ENCODE peak calls at places on chromosome 22, in seven cellular contexts. Z, J, C, P, M, Q and N are unnamed samples.

GRCh38 chr22:42247596-42247995 is 22.9 kb downstream of the TCF20 start:
- DNase-seq in P (no peak), Z (no peak), M (no peak), Q (no peak), J (no peak), C (no peak), N (no peak)

GRCh38 chr22:44928711-44929347 is 81.0 kb downstream of the PHF21B start:
- DNase-seq in Z (no peak), C (peak; percentile 7), J (no peak), P (no peak), Q (no peak), M (no peak), N (no peak)

GRCh38 chr22:38419864-38420172 is 35.2 kb downstream of the KCNJ4 start:
- DNase-seq in J (no peak), M (no peak), P (no peak), Z (no peak), Q (no peak), C (no peak), N (no peak)

GRCh38 chr22:36323182-36323854 is 64.4 kb downstream of the MYH9 start:
- DNase-seq in Q (peak; percentile 84), C (peak; percentile 74), J (peak; percentile 66), M (no peak), Z (no peak), P (peak; percentile 84), N (no peak)

GRCh38 chr22:23237201-23237798 is 57.0 kb downstream of the BCR start:
- DNase-seq in C (peak; percentile 91), J (no peak), M (no peak), Q (peak; percentile 40), Z (peak; percentile 90), P (no peak), N (no peak)

GRCh38 chr22:25729016-25729415 is 13.0 kb upstream of the MYO18B start:
- DNase-seq in P (no peak), Q (no peak), J (no peak), M (no peak), C (no peak), Z (no peak), N (no peak)

GRCh38 chr22:38180841-38181452 is 683 bp downstream of the PLA2G6 start:
- DNase-seq in Z (peak; percentile 70), C (no peak), P (peak; percentile 63), M (peak; percentile 40), J (peak; percentile 39), Q (no peak), N (no peak)

GRCh38 chr22:19805821-19806212 is 45.2 kb downstream of the TBX1 start:
- DNase-seq in Z (peak; percentile 36), M (peak; percentile 9), Q (peak; percentile 14), J (no peak), P (no peak), C (peak; percentile 17), N (no peak)

GRCh38 chr22:36194971-36195370 is 6.6 kb downstream of the APOL4 start:
- DNase-seq in M (peak; percentile 63), Z (peak; percentile 68), P (peak; percentile 67), Q (peak; percentile 74), J (peak; percentile 30), C (peak; percentile 56), N (peak; percentile 35)